ENCODE peak calls at places on chromosome 19, in four cellular contexts. X is nephron progenitor cell, S is fibroblast of mammary gland, W is lower leg skin. H is an unnamed sample.

GRCh38 chr19:13173129-13173737 is 23.0 kb downstream of the IER2 start:
- DNase-seq in S (no peak), W (no peak), X (no peak), H (no peak)

GRCh38 chr19:41597600-41598041 is 21.7 kb downstream of the CEACAM21 start:
- DNase-seq in W (peak; percentile 91), S (peak; percentile 68), X (peak; percentile 59), H (peak; percentile 16)

GRCh38 chr19:18322318-18322758 is 538 bp downstream of the LSM4 start:
- DNase-seq in W (no peak), S (peak; percentile 70), X (peak; percentile 57), H (no peak)

GRCh38 chr19:45376045-45376724 is 5.8 kb upstream of the ERCC2 start:
- DNase-seq in S (peak; percentile 88), W (no peak), X (peak; percentile 50), H (peak; percentile 91)

GRCh38 chr19:41815301-41815700 is 18.9 kb downstream of the CEACAM3 start:
- DNase-seq in X (no peak), W (no peak), S (no peak), H (no peak)

GRCh38 chr19:19900124-19900523 is 622 bp upstream of the ZNF93 start:
- DNase-seq in S (peak; percentile 79), X (no peak), W (no peak), H (no peak)

GRCh38 chr19:14072535-14073231 is at the start of gene MISP3:
- DNase-seq in X (peak; percentile 37), W (peak; percentile 89), S (no peak), H (no peak)

GRCh38 chr19:41699231-41699967 is 9.0 kb upstream of the CEACAM5 start:
- DNase-seq in W (peak; percentile 59), X (no peak), S (no peak), H (no peak)

GRCh38 chr19:35249146-35249847 is 495 bp downstream of the LSR start:
- DNase-seq in W (peak; percentile 85), S (no peak), X (no peak), H (no peak)

GRCh38 chr19:50660083-50660366 is 10.8 kb downstream of the C19orf81 start:
- DNase-seq in S (no peak), W (no peak), X (no peak), H (no peak)

GRCh38 chr19:16153582-16154336 is 10.3 kb downstream of the HSH2D start:
- DNase-seq in S (no peak), W (no peak), X (peak; percentile 20), H (no peak)

GRCh38 chr19:1990230-1991017 is 25.1 kb downstream of the BTBD2 start:
- DNase-seq in X (no peak), W (no peak), S (no peak), H (no peak)

GRCh38 chr19:3281026-3281425 is 56.6 kb downstream of the CELF5 start:
- DNase-seq in X (no peak), W (no peak), S (no peak), H (no peak)

GRCh38 chr19:33866696-33867095 is 70.0 kb downstream of the KCTD15 start:
- DNase-seq in S (no peak), W (peak; percentile 48), X (no peak), H (no peak)

GRCh38 chr19:45117167-45117594 is 24.2 kb downstream of the PPP1R37 start:
- DNase-seq in S (peak; percentile 31), W (no peak), X (no peak), H (no peak)

DNA sequence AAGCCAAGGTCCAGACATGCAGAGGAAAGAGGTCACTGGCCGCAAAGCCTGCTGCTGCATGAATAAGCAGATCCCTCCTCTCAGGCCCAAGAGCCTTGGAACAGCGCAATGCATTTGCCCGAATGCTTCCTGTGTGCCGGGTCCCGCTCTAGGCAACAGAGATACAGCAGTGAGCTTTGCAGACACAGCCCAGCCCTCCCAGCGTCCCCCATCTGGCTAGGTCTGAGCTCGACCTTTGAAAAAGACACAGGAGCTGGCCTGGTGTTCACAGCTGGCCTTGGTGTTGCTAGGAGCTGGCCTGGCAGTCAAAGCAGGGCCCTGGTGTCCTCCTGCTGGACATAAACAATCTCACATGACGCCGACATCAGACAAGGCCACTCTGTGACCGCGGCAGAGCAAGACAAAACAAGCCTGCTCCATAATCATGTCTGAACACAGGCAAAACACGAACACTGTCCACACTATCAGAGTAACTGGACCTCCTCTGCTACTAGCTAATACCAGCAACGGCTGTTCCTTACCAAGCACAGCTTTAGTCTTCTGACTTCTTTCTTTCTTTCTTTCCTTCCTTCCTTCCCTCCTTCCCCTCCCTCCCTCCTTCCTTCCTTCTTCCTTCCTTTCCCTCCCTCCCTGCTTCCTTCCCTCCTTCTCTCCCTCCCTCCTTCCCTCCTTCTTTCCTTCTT is 5.7 kb upstream of the PEX11G start:
- DNase-seq in X (peak; percentile 31), W (no peak), S (peak; percentile 18), H (no peak)
- TF ChIP-seq CTCF in X (no peak), W (no peak), S (no peak), H (no peak)

DNA sequence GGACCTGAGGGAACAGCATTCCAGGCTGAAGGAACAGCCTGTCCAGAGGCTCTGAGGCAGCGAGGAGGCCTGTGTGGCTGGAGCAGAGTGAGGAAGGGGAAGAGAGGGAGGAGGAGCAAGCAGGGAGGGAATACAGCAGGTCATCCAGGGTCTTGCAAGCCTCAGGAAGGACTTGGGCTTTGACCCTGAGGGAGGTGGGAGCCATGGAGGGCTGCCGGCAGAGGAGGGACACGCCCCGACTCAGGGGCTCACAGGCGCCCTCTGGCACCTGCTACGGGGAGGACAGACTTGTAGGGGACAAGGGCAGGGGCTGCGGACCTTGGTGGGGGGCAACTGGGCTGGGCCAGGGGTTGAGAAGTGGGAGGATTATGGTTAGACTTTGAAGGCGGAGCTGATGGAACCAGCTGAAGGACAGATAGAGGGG is 4.7 kb downstream of the TINCR start:
- DNase-seq in X (no peak), W (no peak), S (no peak), H (no peak)
- TF ChIP-seq CTCF in X (no peak), W (no peak), S (no peak), H (no peak)

GRCh38 chr19:57583521-57584416 is at the start of gene ZIK1:
- DNase-seq in W (peak; percentile 97), S (peak; percentile 91), X (peak; percentile 84), H (peak; percentile 76)
- TF ChIP-seq CTCF in W (no peak), S (no peak), X (no peak), H (peak; percentile 13)

DNA sequence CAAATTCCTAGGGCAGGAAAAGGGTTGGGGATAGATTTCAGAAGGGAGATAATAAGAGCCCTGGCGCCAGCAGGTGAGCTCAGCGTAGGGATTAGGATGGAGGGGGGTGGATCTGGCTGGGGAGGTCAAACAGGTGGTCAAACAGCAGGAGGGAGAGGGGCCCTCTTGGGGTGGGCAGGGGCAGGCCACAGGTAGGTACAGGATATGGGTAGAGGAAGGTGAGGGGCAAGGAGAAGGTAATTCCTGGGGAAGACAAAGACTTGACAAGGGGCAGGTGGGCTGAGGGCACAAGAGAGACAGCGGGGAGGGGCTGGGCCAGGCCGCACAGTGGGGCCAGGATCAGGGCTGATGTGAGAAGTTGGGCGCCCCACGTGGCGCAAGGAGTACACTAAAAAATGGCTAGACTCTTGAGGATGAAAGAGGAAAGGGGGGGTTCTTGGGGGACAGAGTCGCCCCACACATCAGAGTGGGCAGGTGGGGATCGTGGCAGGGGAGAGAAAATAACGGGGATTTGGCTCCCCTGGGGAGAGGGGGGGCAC is 713 bp downstream of the KRI1 start:
- DNase-seq in W (no peak), S (peak; percentile 40), X (peak; percentile 48), H (no peak)
- TF ChIP-seq CTCF in W (no peak), S (peak; percentile 20), X (no peak), H (peak; percentile 34)

DNA sequence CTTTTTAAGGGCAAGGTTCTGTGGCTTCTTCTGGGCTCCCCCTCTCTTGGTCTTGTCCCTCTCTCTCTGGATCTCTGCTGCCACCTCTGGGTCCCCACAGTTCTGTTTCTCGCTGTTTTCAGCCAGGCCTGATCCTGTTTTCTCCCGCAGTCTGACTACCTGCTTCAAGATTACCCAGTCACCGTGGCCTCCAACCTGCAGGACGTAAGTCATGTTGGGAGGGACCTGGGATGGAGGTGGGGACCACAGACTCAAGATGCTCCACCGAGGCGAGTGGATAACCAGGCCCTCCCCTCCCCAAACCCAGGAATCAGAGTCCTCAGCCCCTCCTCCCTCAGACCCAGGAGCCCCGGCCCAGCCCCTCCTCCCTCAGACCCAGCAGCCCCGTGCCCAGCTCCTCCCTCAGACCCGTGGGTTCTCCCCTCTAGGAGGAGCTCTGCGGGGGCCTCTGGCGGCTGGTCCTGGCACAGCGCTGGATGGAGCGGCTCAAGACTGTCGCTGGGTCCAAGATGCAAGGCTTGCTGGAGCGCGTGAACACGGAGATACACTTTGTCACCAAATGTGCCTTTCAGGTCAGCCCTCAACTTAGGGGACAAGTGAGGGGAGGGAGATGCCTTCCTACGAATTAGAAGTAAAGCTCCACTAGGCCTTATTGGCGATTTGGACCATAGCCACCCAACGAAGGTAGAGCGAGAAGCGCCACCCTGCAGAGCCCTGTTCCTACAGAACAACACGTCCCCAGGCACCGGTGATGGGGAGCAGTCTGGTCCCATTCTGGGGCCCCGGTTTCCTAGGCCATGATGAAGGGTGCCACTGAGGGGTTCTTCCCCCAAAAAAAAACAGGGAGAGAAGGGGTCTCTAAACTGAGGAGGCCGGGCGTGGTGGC is 2.2 kb downstream of the FLT3LG start:
- DNase-seq in W (peak; percentile 94), S (no peak), X (peak; percentile 86), H (no peak)
- TF ChIP-seq CTCF in W (no peak), S (peak; percentile 39), X (peak; percentile 60), H (peak; percentile 59)

GRCh38 chr19:17214531-17215124 is 529 bp upstream of the USE1 start:
- DNase-seq in S (no peak), X (no peak), W (no peak), H (no peak)

GRCh38 chr19:17216058-17216670 is 1.0 kb downstream of the USE1 start:
- DNase-seq in S (no peak), X (no peak), W (no peak), H (no peak)

GRCh38 chr19:17211547-17212446 is 3.4 kb upstream of the USE1 start:
- DNase-seq in S (no peak), W (no peak), X (no peak), H (no peak)

GRCh38 chr19:17213334-17213733 is 1.8 kb upstream of the USE1 start:
- DNase-seq in W (no peak), S (no peak), X (no peak), H (no peak)

DNA sequence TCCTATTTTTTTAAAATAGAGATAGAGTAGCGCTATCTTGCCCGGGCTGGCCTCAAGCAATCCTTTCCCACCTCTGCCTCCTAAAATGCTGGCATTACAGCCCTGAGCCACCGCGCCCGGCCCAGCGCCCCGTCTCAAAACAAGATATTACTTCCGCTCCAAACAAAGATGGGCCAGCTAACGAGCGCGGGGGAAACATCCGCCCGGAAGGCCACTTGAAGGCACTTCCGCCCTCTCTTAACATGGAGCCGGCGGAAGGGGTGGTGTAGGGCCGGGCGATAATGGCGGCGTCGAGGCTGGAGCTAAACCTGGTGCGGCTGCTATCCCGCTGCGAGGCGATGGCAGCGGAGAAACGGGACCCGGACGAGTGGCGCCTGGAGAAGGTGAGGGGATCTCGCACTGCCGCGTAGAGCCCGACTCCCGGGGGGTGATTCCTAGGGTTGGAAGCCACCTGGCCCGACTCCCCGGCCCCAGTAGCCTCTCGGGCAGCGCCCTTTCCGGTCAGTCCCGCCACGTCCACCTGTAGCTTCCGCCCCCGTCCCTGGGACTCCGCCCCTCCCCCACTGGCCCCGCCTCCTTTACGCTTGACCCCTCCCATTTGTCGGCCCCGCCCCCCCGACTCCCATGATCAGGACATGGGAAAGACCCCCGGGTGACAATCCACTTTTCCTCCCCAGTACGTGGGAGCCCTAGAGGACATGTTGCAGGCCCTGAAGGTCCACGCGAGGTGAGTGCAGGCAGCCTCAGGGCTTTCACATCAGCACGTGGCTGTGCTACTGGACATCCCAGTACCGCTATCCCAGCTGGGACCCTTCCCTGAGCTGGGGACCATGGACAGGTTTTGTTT is at the start of gene USE1:
- DNase-seq in W (peak; percentile 98), X (peak; percentile 86), S (peak; percentile 85), H (peak; percentile 57)
- TF ChIP-seq CTCF in W (no peak), X (no peak), S (no peak), H (no peak)

GRCh38 chr19:56369886-56370676 is 23.3 kb downstream of the ZNF582 start:
- DNase-seq in W (no peak), S (no peak), X (no peak), H (no peak)

GRCh38 chr19:56372281-56372680 is 21.1 kb downstream of the ZNF582 start:
- DNase-seq in X (no peak), W (no peak), S (peak; percentile 35), H (no peak)

GRCh38 chr19:56367829-56368711 is 25.3 kb downstream of the ZNF582 start:
- DNase-seq in S (peak; percentile 95), W (peak; percentile 97), X (peak; percentile 79), H (peak; percentile 75)
- TF ChIP-seq CTCF in S (no peak), W (no peak), X (no peak), H (no peak)

H was measured in AG09309.